ENCODE peak calls at places on chromosome 15, in four cellular contexts. J is right lobe of liver, T is heart left ventricle, H is gastrocnemius medialis. S is an unnamed sample.

GRCh38 chr15:43127752-43128151 is 5.6 kb upstream of the TMEM62 start:
- DNase-seq in H (no peak), T (no peak), J (no peak), S (no peak)

GRCh38 chr15:65663521-65663920 is 41.8 kb downstream of the SLC24A1 start:
- DNase-seq in H (no peak), T (no peak), J (no peak), S (no peak)

GRCh38 chr15:95843241-95843851 is 487.2 kb upstream of the NR2F2 start:
- DNase-seq in H (no peak), T (peak; percentile 56), J (no peak), S (no peak)

GRCh38 chr15:95291878-95292472 is 1038.5 kb upstream of the NR2F2 start:
- DNase-seq in H (no peak), J (no peak), T (no peak), S (no peak)

GRCh38 chr15:95973566-95974256 is 356.8 kb upstream of the NR2F2 start:
- DNase-seq in H (no peak), J (no peak), T (no peak), S (no peak)

GRCh38 chr15:36617529-36618196 is 38.2 kb downstream of the CDIN1 start:
- DNase-seq in T (no peak), J (no peak), H (no peak), S (no peak)

GRCh38 chr15:94523873-94524272 is 292.5 kb downstream of the MCTP2 start:
- DNase-seq in H (no peak), T (no peak), J (no peak), S (no peak)

GRCh38 chr15:95520511-95520910 is 810.0 kb upstream of the NR2F2 start:
- DNase-seq in T (no peak), H (no peak), J (no peak), S (no peak)

GRCh38 chr15:78564743-78565096 is 600 bp upstream of the CHRNA5 start:
- DNase-seq in H (no peak), T (no peak), J (no peak), S (no peak)

GRCh38 chr15:32036972-32037371 is 6.7 kb downstream of the CHRNA7 start:
- DNase-seq in J (no peak), H (no peak), T (no peak), S (no peak)

GRCh38 chr15:45454825-45455224 is 67.7 kb downstream of the SLC30A4 start:
- DNase-seq in H (no peak), J (peak; percentile 74), T (peak; percentile 30), S (no peak)

GRCh38 chr15:48775556-48775955 is 35.3 kb downstream of the CEP152 start:
- DNase-seq in T (no peak), H (no peak), J (no peak), S (no peak)

GRCh38 chr15:71055461-71055860 is 59.8 kb upstream of the THSD4 start:
- DNase-seq in J (no peak), T (no peak), H (no peak), S (no peak)

GRCh38 chr15:28909958-28910500 is 24.3 kb downstream of the APBA2 start:
- DNase-seq in J (no peak), T (no peak), H (no peak), S (no peak)

GRCh38 chr15:34987182-34987488 is 952 bp downstream of the ZNF770 start:
- DNase-seq in J (no peak), H (no peak), T (no peak), S (no peak)

GRCh38 chr15:79003301-79003700 is 58.5 kb upstream of the CTSH start:
- DNase-seq in H (no peak), T (no peak), J (no peak), S (no peak)

GRCh38 chr15:60799885-60800728 is 321.2 kb upstream of the ICE2 start:
- DNase-seq in J (no peak), H (no peak), T (no peak), S (no peak)

GRCh38 chr15:31339558-31339895 is 12.9 kb downstream of the KLF13 start:
- DNase-seq in T (no peak), J (no peak), H (no peak), S (no peak)

GRCh38 chr15:44045661-44046060 is 149.4 kb downstream of the FRMD5 start:
- DNase-seq in T (no peak), H (no peak), J (no peak), S (no peak)

GRCh38 chr15:78565097-78565950 is at the start of gene CHRNA5:
- DNase-seq in T (peak; percentile 79), H (peak; percentile 74), J (peak; percentile 79), S (peak; percentile 74)

GRCh38 chr15:84734794-84735479 is 13.5 kb upstream of the ZNF592 start:
- DNase-seq in H (peak; percentile 15), T (peak; percentile 32), J (no peak), S (no peak)

GRCh38 chr15:85706779-85707518 is 87.8 kb downstream of the KLHL25 start:
- DNase-seq in H (no peak), T (peak; percentile 66), J (no peak), S (no peak)

GRCh38 chr15:94526071-94526689 is 294.8 kb downstream of the MCTP2 start:
- DNase-seq in H (no peak), T (no peak), J (no peak), S (no peak)

GRCh38 chr15:71706461-71707229 is 103.7 kb upstream of the NR2E3 start:
- DNase-seq in J (no peak), T (no peak), H (no peak), S (no peak)

GRCh38 chr15:83697716-83698115 is 43.8 kb downstream of the ADAMTSL3 start:
- DNase-seq in H (no peak), J (no peak), T (no peak), S (no peak)

GRCh38 chr15:83695901-83696425 is 42.0 kb downstream of the ADAMTSL3 start:
- DNase-seq in H (no peak), T (no peak), J (no peak), S (no peak)

GRCh38 chr15:83695246-83695645 is 41.3 kb downstream of the ADAMTSL3 start:
- DNase-seq in T (no peak), J (no peak), H (no peak), S (no peak)

GRCh38 chr15:83700082-83700481 is 46.2 kb downstream of the ADAMTSL3 start:
- DNase-seq in T (no peak), H (no peak), J (no peak), S (no peak)

DNA sequence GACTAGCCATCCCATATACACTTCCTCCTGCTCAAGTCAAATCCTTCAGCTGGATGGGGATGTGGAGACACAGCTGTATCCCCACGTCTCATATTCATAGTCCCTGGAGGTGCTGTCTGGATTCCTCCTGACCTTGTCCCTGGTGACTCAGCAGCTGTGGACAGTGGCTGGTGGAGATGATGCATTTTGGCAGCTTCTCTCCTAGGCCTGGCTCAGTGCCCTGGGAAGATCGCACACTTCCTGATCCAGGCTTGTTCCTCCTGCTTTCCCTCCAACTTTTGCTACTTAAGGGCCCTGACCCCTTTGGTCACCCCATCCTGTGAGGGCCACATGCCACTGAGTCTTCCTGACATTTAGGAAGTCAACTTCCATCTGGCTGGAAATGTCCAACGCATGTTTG is 44.4 kb downstream of the ADAMTSL3 start:
- DNase-seq in H (peak; percentile 19), J (no peak), T (peak; percentile 78), S (no peak)
- H3K27ac ChIP-seq in H (peak overlapping the region; percentile 34), J (no peak overlapping the region), T (no peak overlapping the region), S (no peak overlapping the region)

DNA sequence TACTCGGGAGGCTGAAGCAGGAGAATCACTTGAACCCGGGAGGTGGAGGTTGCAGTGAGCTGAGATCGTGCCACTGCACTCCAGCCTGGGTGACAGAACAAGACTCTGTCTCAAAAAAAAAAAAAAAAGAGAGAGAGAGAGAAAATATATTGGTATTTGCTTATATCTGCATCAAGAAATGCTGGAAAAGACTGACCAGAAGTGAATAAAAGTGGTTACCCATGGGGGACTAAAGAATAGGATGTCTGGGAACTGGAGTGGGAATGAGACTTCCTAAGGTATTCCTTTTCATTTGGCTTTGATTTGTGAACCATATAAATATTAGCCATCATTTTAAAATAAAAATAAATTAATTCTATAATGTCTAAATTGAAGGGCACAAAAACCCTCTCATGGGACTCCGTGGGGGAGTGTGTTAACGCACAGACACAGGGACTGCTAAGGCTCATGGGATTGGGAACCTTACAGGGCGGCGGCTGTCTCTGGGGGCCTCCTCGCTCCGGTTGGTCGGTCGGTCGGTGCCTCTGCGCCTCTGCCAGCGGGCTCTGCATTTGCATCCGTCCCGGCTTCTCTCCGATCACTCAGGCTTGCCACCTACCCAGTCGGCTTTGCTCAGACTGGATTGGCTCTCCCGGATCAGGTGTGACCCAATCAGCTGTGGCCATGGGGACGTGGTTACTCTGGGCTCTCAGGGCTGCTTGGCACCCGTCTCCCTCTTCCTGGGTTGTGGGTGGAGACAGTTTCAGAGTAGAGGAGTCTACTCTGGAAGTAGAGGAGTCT is 12.7 kb upstream of the TSPAN3 start:
- DNase-seq in H (no peak), T (peak; percentile 82), J (peak; percentile 79), S (peak; percentile 39)
- H3K27ac ChIP-seq in H (peak overlapping the region; percentile 67), T (peak overlapping the region; percentile 24), J (no peak overlapping the region), S (no peak overlapping the region)

DNA sequence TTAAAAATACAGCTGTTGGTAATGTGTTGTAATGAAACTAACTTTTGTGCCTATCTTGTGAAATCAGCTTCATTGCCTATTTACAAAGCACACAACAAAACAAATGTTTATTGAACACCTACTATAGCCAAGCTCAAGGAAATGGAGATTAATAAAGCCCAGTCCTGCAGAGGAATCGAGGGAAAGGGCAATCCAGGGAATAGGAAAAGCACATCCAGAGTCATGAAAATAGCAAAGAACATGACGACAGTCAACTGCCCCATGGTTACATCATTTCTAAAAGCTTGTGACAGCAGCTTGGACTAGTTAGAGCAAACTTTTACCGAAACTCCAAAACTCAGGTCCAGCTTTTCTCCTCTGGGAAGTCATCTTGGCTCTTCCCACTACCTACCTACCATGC is 157.3 kb downstream of the LIPC start:
- DNase-seq in T (no peak), J (no peak), H (no peak), S (no peak)
- H3K27ac ChIP-seq in T (no peak overlapping the region), J (peak overlapping the region; percentile 20), H (no peak overlapping the region), S (no peak overlapping the region)

GRCh38 chr15:52439470-52439869 is 89.2 kb downstream of the MYO5A start:
- DNase-seq in H (no peak), J (no peak), T (no peak), S (no peak)
- H3K27ac ChIP-seq in H (peak overlapping the region; percentile 65), J (no peak overlapping the region), T (no peak overlapping the region), S (no peak overlapping the region)

DNA sequence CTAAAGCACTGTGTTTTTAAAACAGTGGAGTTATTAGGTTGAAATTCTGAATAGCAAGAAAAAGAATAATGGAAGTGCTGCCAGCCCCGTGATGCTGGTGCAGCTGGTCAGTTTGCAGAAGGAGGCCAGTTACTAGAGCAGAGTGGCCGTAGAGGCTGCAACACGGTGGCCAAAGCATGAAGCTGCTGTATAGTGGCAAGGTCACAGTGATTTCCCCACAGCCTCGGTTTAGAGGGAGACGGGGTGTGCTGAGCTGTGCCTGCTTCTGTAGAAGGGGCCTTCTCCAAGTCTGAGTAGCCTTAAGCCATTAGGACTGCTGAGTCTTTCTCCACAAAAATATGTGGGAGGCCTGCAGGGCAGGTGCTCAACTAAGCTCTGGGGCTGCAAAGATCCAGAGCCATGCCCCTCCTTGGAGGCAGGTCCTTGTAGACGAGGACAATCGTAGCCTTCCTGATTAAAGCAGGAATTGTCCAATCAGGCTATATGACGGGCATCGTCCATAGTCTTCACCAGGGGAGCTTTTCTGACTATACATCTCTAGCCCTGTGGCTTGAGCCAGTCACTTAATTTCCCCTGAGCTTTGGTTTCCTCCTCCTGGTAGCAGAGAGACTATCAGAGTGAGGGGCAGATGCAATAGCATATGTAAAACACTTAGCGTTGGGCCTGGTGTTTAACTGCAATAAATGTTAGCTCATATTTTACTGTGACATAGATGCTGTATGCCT is 151.6 kb downstream of the PGPEP1L start:
- DNase-seq in T (no peak), J (no peak), H (no peak), S (no peak)
- H3K27ac ChIP-seq in T (no peak overlapping the region), J (no peak overlapping the region), H (no peak overlapping the region), S (peak overlapping the region; percentile 92)

GRCh38 chr15:75844629-75845390 is 1.6 kb downstream of the UBE2Q2 start:
- DNase-seq in H (no peak), J (no peak), T (no peak), S (no peak)
- H3K27ac ChIP-seq in H (peak overlapping the region; percentile 87), J (no peak overlapping the region), T (peak overlapping the region; percentile 88), S (peak overlapping the region; percentile 90)